ENCODE peak calls at places on chromosome 7, in nine cellular contexts. N, V, U, L, G, J, K, O and Y are unnamed samples.
A peak's percentile ranks its signal among the peaks of the same experiment; 100 is the strongest.

GRCh38 chr7:69878015-69878414 is 279.7 kb downstream of the AUTS2 start:
- DNase-seq in N (no peak), V (no peak), U (no peak), L (no peak), G (no peak), J (no peak), K (no peak), O (no peak), Y (no peak)

GRCh38 chr7:144568234-144568633 is 164.7 kb upstream of the NOBOX start:
- DNase-seq in N (no peak), V (no peak), U (no peak), L (no peak), G (no peak), J (no peak), K (no peak), O (no peak), Y (no peak)

GRCh38 chr7:27185708-27186449 is 847 bp upstream of the HOXA11 start:
- DNase-seq in N (no peak), V (peak; percentile 7), U (no peak), L (peak; percentile 20), G (peak; percentile 72), J (no peak), K (no peak), O (no peak), Y (peak; percentile 46)

GRCh38 chr7:96088579-96088978 is 233.3 kb downstream of the SLC25A13 start:
- DNase-seq in N (no peak), V (no peak), U (no peak), L (no peak), G (no peak), J (no peak), K (no peak), O (no peak), Y (no peak)

GRCh38 chr7:4834601-4835397 is 27.0 kb downstream of the PAPOLB start:
- DNase-seq in N (no peak), V (no peak), U (no peak), L (no peak), G (no peak), J (no peak), K (no peak), O (no peak), Y (no peak)

GRCh38 chr7:11754933-11755332 is 77.1 kb downstream of the THSD7A start:
- DNase-seq in N (no peak), V (no peak), U (no peak), L (no peak), G (no peak), J (no peak), K (no peak), O (no peak), Y (no peak)

GRCh38 chr7:47337531-47337930 is 244.4 kb downstream of the TNS3 start:
- DNase-seq in N (no peak), V (peak; percentile 27), U (no peak), L (no peak), G (no peak), J (no peak), K (no peak), O (no peak), Y (no peak)

GRCh38 chr7:99234185-99234584 is 26.3 kb upstream of the KPNA7 start:
- DNase-seq in N (no peak), V (no peak), U (no peak), L (no peak), G (no peak), J (no peak), K (no peak), O (no peak), Y (no peak)

GRCh38 chr7:12196386-12196785 is 14.7 kb upstream of the TMEM106B start:
- DNase-seq in N (no peak), V (no peak), U (no peak), L (no peak), G (no peak), J (no peak), K (no peak), O (no peak), Y (no peak)

GRCh38 chr7:158424531-158424930 is 163.1 kb downstream of the PTPRN2 start:
- DNase-seq in N (no peak), V (no peak), U (no peak), L (no peak), G (peak; percentile 31), J (no peak), K (no peak), O (no peak), Y (no peak)

GRCh38 chr7:48052748-48053147 is 17.4 kb downstream of the C7orf57 start:
- DNase-seq in N (no peak), V (no peak), U (no peak), L (no peak), G (no peak), J (peak; percentile 53), K (no peak), O (no peak), Y (no peak)

GRCh38 chr7:42350801-42351200 is 113.8 kb upstream of the GLI3 start:
- DNase-seq in N (no peak), V (no peak), U (no peak), L (no peak), G (no peak), J (no peak), K (no peak), O (no peak), Y (no peak)

GRCh38 chr7:39228946-39229345 is 251.2 kb downstream of the POU6F2 start:
- DNase-seq in N (no peak), V (no peak), U (no peak), L (no peak), G (no peak), J (peak; percentile 10), K (no peak), O (no peak), Y (no peak)

GRCh38 chr7:140333209-140333608 is 65.1 kb downstream of the SLC37A3 start:
- DNase-seq in N (no peak), V (no peak), U (no peak), L (peak; percentile 67), G (no peak), J (no peak), K (no peak), O (no peak), Y (no peak)

GRCh38 chr7:139589474-139589873 is 66.0 kb downstream of the CLEC2L start:
- DNase-seq in N (no peak), V (no peak), U (no peak), L (no peak), G (no peak), J (no peak), K (no peak), O (no peak), Y (peak; percentile 42)

DNA sequence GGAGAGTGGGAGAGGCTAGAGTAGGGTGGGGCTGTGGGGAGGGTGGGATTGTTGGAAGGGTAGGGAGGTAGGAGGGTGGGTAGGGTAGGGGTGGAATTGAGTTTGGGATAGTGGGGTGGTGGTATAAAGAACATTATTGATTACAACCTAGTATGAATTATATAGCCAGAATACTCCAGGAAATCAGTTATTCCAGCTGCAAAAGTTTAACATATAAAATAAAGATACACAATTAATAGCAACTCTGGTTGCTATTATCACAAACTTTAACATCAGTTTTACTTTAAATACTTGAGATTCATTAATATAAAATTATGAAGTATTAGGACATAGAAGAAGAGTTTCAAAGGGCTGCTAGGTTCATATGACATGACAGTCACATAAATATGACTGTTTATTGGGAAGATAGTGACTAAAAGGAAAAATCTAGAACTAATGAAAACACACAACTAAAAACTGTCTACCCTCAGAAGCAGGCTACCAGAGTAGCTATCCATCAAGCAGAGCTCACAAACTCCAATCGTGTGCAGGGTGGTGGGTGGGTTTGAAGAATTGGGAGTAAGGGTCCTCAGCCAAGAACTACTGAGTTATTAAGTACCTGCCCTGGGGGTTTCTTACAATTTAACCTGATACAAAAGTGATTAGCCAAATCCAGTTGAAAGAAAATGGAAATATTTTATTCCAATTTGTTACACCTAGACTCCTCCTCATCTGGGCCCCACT is 14.0 kb upstream of the SGCE start:
- DNase-seq in N (no peak), V (no peak), U (no peak), L (no peak), G (no peak), J (no peak), K (no peak), O (no peak), Y (no peak)
- TF ChIP-seq POLR2A in N (no peak), V (no peak), U (no peak), L (no peak), G (no peak), J (no peak), K (no peak), O (no peak), Y (no peak)

GRCh38 chr7:105819559-105819958 is 56.8 kb downstream of the ATXN7L1 start:
- DNase-seq in N (no peak), V (no peak), U (no peak), L (no peak), G (no peak), J (no peak), K (no peak), O (no peak), Y (no peak)

GRCh38 chr7:105821527-105821926 is 54.9 kb downstream of the ATXN7L1 start:
- DNase-seq in N (no peak), V (no peak), U (no peak), L (no peak), G (no peak), J (no peak), K (no peak), O (no peak), Y (no peak)

GRCh38 chr7:105820667-105821066 is 55.7 kb downstream of the ATXN7L1 start:
- DNase-seq in N (no peak), V (no peak), U (no peak), L (no peak), G (no peak), J (no peak), K (no peak), O (peak; percentile 21), Y (no peak)

GRCh38 chr7:105826143-105826542 is 50.3 kb downstream of the ATXN7L1 start:
- DNase-seq in N (no peak), V (no peak), U (no peak), L (no peak), G (no peak), J (no peak), K (no peak), O (no peak), Y (no peak)

GRCh38 chr7:105822806-105823205 is 53.6 kb downstream of the ATXN7L1 start:
- DNase-seq in N (no peak), V (no peak), U (no peak), L (no peak), G (no peak), J (no peak), K (no peak), O (no peak), Y (no peak)
- TF ChIP-seq POLR2A in N (no peak), V (no peak), U (no peak), L (no peak), G (no peak), J (no peak), K (no peak), O (no peak), Y (no peak)

GRCh38 chr7:55255501-55256445 is 109.4 kb upstream of the LANCL2 start:
- DNase-seq in N (no peak), V (peak; percentile 90), U (peak; percentile 83), L (peak; percentile 87), G (peak; percentile 88), J (peak; percentile 94), K (peak; percentile 71), O (peak; percentile 80), Y (peak; percentile 78)
- TF ChIP-seq POLR2A in N (no peak), V (no peak), U (no peak), L (no peak), G (no peak), J (no peak), K (no peak), O (no peak), Y (no peak)

DNA sequence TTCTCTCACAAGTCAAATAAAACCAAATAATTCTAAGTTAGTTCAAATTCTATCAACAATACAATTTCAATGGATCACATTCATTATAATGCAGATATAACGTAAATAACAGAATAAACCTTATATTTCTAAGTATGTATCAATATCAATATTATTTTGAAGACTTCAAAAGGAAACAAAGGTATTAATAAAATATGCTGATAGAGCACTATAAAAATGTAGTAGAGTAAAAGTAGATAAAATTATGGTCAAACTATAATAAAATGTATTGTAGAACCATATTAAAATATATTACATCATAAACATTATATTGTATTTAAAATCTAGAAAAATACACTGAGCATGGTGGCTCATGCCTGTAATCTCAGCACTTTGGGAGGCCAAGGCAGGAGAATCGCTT is 23.5 kb upstream of the NRCAM start:
- DNase-seq in N (no peak), V (no peak), U (no peak), L (no peak), G (no peak), J (no peak), K (no peak), O (no peak), Y (no peak)
- TF ChIP-seq POLR2A in N (no peak), V (no peak), U (no peak), L (no peak), G (no peak), J (no peak), K (no peak), O (no peak), Y (no peak)